ENCODE peak calls at places on chromosomes 11 and 22, in four cellular contexts. T is aorta; S is pancreas; R is CD4-positive, alpha-beta T cell. L is an unnamed sample. For H3K27me3, the result is how much of the 10 kb centered on the place peaks cover.

GRCh38 chr11:134116210-134116609 is 47.3 kb downstream of the JAM3 start:
- DNase-seq in T (no peak), S (no peak), R (no peak), L (no peak)

GRCh38 chr11:122817121-122817520 is 21.2 kb upstream of the CRTAM start:
- DNase-seq in T (no peak), S (peak), R (no peak), L (no peak)

GRCh38 chr11:61119055-61119454 is 16.8 kb downstream of the CD5 start:
- DNase-seq in T (peak), S (no peak), R (no peak), L (no peak)

GRCh38 chr11:61488651-61489291 is 19.8 kb upstream of the LRRC10B start:
- DNase-seq in T (no peak), S (peak), R (no peak), L (peak)

GRCh38 chr22:20153945-20154344 is 3.1 kb upstream of the CCDC188 start:
- DNase-seq in T (no peak), S (no peak), R (no peak), L (no peak)

GRCh38 chr11:103633037-103633788 is 403.2 kb upstream of the DDI1 start:
- DNase-seq in T (no peak), S (no peak), R (no peak), L (no peak)

GRCh38 chr11:106047636-106048035 is 25.6 kb upstream of the MSANTD4 start:
- DNase-seq in T (no peak), S (no peak), R (no peak), L (no peak)

GRCh38 chr11:1153951-1154487 is 3.7 kb upstream of the MUC5AC start:
- DNase-seq in T (peak), S (no peak), R (no peak), L (no peak)

GRCh38 chr22:35303029-35303624 is 3.4 kb downstream of the TOM1 start:
- DNase-seq in T (no peak), S (no peak), R (no peak), L (no peak)

GRCh38 chr11:135074397-135074998 is 662.5 kb upstream of the B3GAT1 start:
- DNase-seq in T (no peak), S (no peak), R (no peak), L (no peak)

GRCh38 chr22:33539902-33540751 is 380.1 kb downstream of the LARGE1 start:
- DNase-seq in T (peak), S (peak), R (no peak), L (peak)

GRCh38 chr22:23720855-23721254 is 30.0 kb downstream of the RGL4 start:
- DNase-seq in T (no peak), S (no peak), R (no peak), L (no peak)

GRCh38 chr11:57223601-57224000 is 13.4 kb downstream of the APLNR start:
- DNase-seq in T (no peak), S (no peak), R (no peak), L (no peak)

GRCh38 chr11:103594283-103594682 is 442.2 kb upstream of the DDI1 start:
- DNase-seq in T (no peak), S (no peak), R (no peak), L (no peak)

GRCh38 chr22:28799125-28799833 is 1.1 kb downstream of the XBP1 start:
- DNase-seq in T (peak), S (no peak), R (no peak), L (peak)

GRCh38 chr11:16924462-16924825 is 89.8 kb downstream of the PLEKHA7 start:
- DNase-seq in T (no peak), S (no peak), R (no peak), L (no peak)
- H3K27me3 ChIP-seq in T (under half), S (under half), R (under half), L (under half)

DNA sequence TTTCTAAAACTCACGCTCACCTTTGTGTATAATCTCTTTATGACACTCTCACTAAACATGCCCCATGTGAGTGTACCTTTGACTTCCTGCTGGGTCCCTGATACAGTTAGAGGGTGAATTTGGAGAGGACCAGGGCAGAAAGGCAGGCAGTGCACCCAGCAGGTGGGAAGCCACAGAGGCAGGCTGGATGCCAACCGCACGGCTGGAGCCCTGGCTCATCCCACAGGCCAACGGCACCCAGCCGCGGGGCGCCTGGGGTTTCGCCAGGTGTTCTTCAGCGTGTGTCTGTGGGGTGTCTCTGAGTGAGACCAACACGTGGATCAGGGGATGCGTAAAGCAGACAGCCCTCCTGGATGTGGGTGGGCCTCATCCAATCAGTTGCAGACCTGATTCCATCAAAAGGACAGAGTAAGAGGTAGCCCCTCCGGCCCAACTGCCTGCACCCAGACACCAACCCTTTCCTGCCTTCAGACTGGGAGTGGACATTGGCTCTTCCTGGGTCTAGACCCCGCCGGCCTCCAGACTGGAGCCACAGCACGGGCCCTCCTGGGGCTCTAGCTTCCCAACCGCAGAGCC is 51.6 kb downstream of the DHCR7 start:
- DNase-seq in T (no peak), S (no peak), R (no peak), L (no peak)
- H3K27me3 ChIP-seq in T (under half), S (under half), R (under half), L (under half)

DNA sequence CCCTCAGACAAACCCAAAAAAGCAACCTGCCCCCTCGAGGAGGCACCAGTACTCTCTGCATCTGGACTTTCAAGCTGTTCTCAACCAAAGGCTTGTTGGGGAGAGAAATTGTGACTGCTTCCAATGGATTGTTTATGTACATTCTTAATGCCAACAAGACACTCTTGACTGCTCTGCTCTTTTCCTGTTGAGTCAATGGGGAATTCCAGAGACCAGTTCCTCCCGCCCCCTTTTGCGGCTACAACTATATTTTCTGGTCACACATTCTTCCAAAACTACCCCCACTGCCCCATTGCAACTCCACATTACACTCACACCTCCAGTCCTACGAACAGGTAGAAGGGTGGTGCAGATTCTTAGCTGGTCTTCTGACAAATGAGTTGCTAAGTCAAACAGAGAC is 187.0 kb downstream of the DSCAML1 start:
- DNase-seq in T (no peak), S (no peak), R (no peak), L (no peak)
- H3K27me3 ChIP-seq in T (under half), S (under half), R (under half), L (under half)

GRCh38 chr11:2449548-2450320 is 4.9 kb downstream of the KCNQ1 start:
- DNase-seq in T (peak), S (no peak), R (no peak), L (no peak)

GRCh38 chr11:2447951-2448650 is 3.3 kb downstream of the KCNQ1 start:
- DNase-seq in T (peak), S (no peak), R (no peak), L (no peak)

GRCh38 chr11:2450321-2451041 is 5.7 kb downstream of the KCNQ1 start:
- DNase-seq in T (peak), S (no peak), R (no peak), L (no peak)

GRCh38 chr11:2447253-2447950 is 2.6 kb downstream of the KCNQ1 start:
- DNase-seq in T (peak), S (no peak), R (no peak), L (no peak)

GRCh38 chr11:2448661-2449547 is 4.1 kb downstream of the KCNQ1 start:
- DNase-seq in T (peak), S (no peak), R (no peak), L (no peak)
- H3K27me3 ChIP-seq in T (under half), S (under half), R (under half), L (under half)

GRCh38 chr11:130388607-130389205 is 39.7 kb downstream of the ADAMTS8 start:
- DNase-seq in T (no peak), S (no peak), R (no peak), L (no peak)

GRCh38 chr11:130389315-130389935 is 39.0 kb downstream of the ADAMTS8 start:
- DNase-seq in T (no peak), S (no peak), R (peak), L (peak)

GRCh38 chr11:130396965-130397364 is 31.4 kb downstream of the ADAMTS8 start:
- DNase-seq in T (no peak), S (peak), R (no peak), L (no peak)

GRCh38 chr11:130390071-130390758 is 38.2 kb downstream of the ADAMTS8 start:
- DNase-seq in T (no peak), S (peak), R (no peak), L (no peak)

DNA sequence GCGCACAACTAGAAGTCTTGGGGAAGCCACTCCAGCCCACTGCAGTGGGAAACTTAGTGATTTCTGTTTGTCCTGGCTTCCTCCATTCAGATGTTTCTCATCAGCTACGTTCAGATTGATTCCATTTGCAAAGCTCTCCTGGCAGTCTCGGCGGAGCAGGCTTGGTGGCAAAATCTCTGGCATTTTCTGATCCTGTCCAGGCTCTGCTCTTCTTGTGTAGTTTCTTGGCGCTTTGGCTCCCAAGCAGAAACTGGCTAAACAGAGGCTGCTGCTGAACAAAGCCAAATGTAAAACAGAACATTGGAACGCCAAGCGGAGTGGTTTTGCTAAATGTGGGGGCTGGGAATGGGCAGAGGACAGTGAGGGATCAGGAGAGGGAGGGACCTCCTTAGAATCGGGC is 36.7 kb downstream of the ADAMTS8 start:
- DNase-seq in T (no peak), S (no peak), R (no peak), L (no peak)
- H3K27me3 ChIP-seq in T (under half), S (under half), R (under half), L (under half)

DNA sequence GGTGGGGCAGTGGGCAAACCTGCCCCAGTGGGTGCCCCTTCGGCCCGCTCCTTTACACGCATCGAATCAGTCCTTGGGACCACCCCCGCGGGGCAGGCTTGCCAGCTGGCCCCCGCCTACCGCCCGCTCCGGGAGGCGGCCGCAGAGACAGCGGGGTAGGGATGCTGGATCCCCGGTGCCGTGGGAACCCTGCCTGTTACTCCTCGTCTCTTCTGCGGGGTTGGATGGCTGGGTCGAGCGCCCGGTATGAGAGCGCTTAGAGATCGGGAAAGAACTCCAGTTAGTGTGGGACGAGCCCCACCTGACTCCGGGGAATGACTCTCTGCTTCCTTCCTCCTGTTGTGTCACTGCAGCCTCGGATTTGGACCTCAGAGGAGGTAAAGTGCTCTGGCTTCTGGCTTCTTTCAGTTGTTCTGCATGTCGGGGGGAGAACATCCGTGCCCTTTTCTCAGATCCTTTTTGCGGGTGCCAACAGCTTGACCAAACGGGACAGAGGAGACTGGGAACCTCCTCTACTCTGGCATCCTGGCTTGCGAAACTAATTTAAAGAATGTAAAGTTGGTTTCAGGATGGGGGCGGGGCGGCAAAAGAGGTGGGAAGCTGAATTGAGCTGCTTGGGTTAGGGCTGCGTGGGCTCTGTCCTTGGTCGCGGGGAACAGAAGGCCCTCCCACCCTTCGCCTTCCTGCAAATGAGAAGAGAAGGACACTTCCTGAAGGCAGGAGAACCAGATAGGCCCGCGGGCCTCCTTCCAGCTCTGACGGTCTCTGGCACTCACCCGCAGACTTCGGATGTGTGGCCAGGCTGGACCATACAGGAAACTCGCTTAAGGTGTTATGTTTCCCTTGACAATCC is 915 bp downstream of the LAYN start:
- DNase-seq in T (peak), S (peak), R (no peak), L (peak)
- H3K27me3 ChIP-seq in T (under half), S (under half), R (under half), L (under half)

DNA sequence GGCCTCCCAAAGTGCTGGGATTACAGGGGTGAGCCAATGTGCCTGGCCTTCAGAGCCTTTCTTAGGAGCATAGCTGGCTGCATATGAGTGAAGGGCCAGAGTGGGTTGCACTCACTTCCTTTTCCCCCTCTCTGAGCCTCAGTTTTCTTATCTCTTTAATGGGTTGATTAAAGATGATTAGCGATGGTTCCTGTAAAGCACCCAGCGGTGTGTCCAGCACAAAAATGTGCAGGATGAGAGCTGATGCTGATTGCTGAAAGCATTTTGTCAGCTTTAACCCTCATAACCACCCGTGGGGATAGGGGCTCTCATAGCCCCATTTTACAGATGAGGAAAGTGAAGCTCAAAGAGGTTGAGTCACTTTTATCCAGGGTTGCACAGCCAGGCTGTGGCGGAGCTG is 5.5 kb downstream of the CACNA1I start:
- DNase-seq in T (no peak), S (no peak), R (no peak), L (no peak)
- H3K27me3 ChIP-seq in T (under half), S (under half), R (under half), L (under half)

GRCh38 chr11:108705061-108705460 is 40.2 kb downstream of the DDX10 start:
- DNase-seq in T (no peak), S (no peak), R (no peak), L (no peak)
- H3K27me3 ChIP-seq in T (under half), S (under half), R (under half), L (under half)

GRCh38 chr11:17720796-17721171 is 1.4 kb downstream of the MYOD1 start:
- DNase-seq in T (no peak), S (no peak), R (no peak), L (no peak)
- H3K27me3 ChIP-seq in T (under half), S (under half), R (half or more), L (half or more)

GRCh38 chr11:79371152-79371551 is 69.7 kb downstream of the TENM4 start:
- DNase-seq in T (no peak), S (no peak), R (no peak), L (no peak)

GRCh38 chr11:79377399-79377798 is 63.4 kb downstream of the TENM4 start:
- DNase-seq in T (no peak), S (no peak), R (no peak), L (no peak)

GRCh38 chr11:79371724-79372123 is 69.1 kb downstream of the TENM4 start:
- DNase-seq in T (no peak), S (no peak), R (no peak), L (no peak)

GRCh38 chr11:79375818-79376550 is 64.8 kb downstream of the TENM4 start:
- DNase-seq in T (no peak), S (no peak), R (no peak), L (no peak)

DNA sequence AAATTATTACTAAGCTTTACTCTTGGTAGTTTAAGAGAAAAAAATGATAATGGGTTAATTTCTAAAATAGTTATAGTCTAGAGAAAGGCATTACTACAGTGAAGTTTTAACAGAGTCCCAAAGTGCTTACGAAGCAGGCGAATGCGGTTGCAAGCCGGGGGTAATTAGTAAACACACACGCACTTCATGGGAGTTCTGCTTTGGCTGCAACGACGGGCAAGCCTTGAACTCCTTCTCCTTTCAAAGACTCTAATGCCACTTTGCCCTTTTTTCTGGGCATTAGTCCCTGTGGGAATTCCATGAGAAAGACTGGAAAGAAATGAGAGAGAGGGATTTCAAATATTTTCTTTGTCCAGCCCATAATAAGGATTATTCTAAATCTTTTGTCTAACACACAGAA is 66.1 kb downstream of the TENM4 start:
- DNase-seq in T (no peak), S (no peak), R (no peak), L (no peak)
- H3K27me3 ChIP-seq in T (under half), S (under half), R (under half), L (under half)